ENCODE peak calls at places on chromosomes 12 and 14, in nine cellular contexts. F is cardiac fibroblast; T is activated CD4-positive, alpha-beta T cell treated with anti-CD3 and anti-CD28 coated beads, Interleukin-2, amount 50 U/mL, for 1 hour; O is HCT116; H is GM23338; S is mucosa of gallbladder; V is GM12891; G is ecto neural progenitor cell; Q is A549. W is an unnamed sample.

GRCh38 chr12:120110550-120111501 is 5.7 kb downstream of the RAB35 start:
- DNase-seq in F (no peak), T (peak), O (no peak), H (peak), S (peak), V (no peak), G (no peak), Q (no peak), W (no peak)

GRCh38 chr12:131011165-131012079 is 57.7 kb downstream of the ADGRD1 start:
- DNase-seq in F (no peak), T (no peak), O (no peak), H (no peak), S (peak), V (no peak), G (no peak), Q (no peak), W (no peak)

GRCh38 chr12:105214670-105215375 is 21.2 kb downstream of the APPL2 start:
- DNase-seq in F (peak), T (no peak), O (no peak), H (no peak), S (peak), V (no peak), G (no peak), Q (peak), W (peak)

GRCh38 chr12:115049617-115050016 is 365.6 kb upstream of the TBX3 start:
- DNase-seq in F (peak), T (no peak), O (no peak), H (no peak), S (no peak), V (no peak), G (no peak), Q (no peak), W (no peak)

GRCh38 chr12:4439736-4440135 is 5.9 kb downstream of the FGF6 start:
- DNase-seq in F (no peak), T (no peak), O (no peak), H (no peak), S (peak), V (no peak), G (peak), Q (no peak), W (no peak)

GRCh38 chr14:69064596-69064995 is 85.5 kb upstream of the ACTN1 start:
- DNase-seq in F (no peak), T (no peak), O (no peak), H (no peak), S (no peak), V (no peak), G (no peak), Q (no peak), W (no peak)

GRCh38 chr12:108214486-108214885 is 85.4 kb downstream of the WSCD2 start:
- DNase-seq in F (peak), T (peak), O (no peak), H (peak), S (peak), V (peak), G (peak), Q (no peak), W (peak)

GRCh38 chr14:57383125-57383524 is 7.3 kb upstream of the NAA30 start:
- DNase-seq in F (no peak), T (no peak), O (no peak), H (peak), S (no peak), V (no peak), G (no peak), Q (no peak), W (no peak)

GRCh38 chr14:105064721-105065143 is 498 bp downstream of the GPR132 start:
- DNase-seq in F (peak), T (peak), O (no peak), H (no peak), S (peak), V (no peak), G (peak), Q (no peak), W (no peak)

GRCh38 chr12:19846561-19846960 is 407.3 kb downstream of the AEBP2 start:
- DNase-seq in F (peak), T (no peak), O (no peak), H (no peak), S (no peak), V (no peak), G (no peak), Q (peak), W (peak)

GRCh38 chr14:68729556-68729955 is 63.3 kb downstream of the ZFP36L1 start:
- DNase-seq in F (no peak), T (no peak), O (no peak), H (no peak), S (no peak), V (no peak), G (no peak), Q (no peak), W (no peak)

GRCh38 chr14:101960225-101960624 is 4.1 kb upstream of the DYNC1H1 start:
- DNase-seq in F (peak), T (peak), O (no peak), H (peak), S (no peak), V (no peak), G (no peak), Q (no peak), W (peak)

GRCh38 chr12:65209655-65210043 is 40.3 kb downstream of the LEMD3 start:
- DNase-seq in F (peak), T (no peak), O (no peak), H (no peak), S (no peak), V (no peak), G (no peak), Q (no peak), W (no peak)

GRCh38 chr12:21526053-21526452 is at the start of gene SPX:
- DNase-seq in F (peak), T (no peak), O (no peak), H (no peak), S (no peak), V (no peak), G (no peak), Q (peak), W (no peak)

GRCh38 chr12:58922849-58923248 is 2.5 kb upstream of the LRIG3 start:
- DNase-seq in F (peak), T (no peak), O (no peak), H (no peak), S (peak), V (no peak), G (no peak), Q (peak), W (peak)

GRCh38 chr14:101186544-101186943 is 283.0 kb upstream of the RTL1 start:
- DNase-seq in F (no peak), T (no peak), O (no peak), H (no peak), S (no peak), V (no peak), G (no peak), Q (no peak), W (no peak)

GRCh38 chr12:95637010-95637409 is 85.7 kb upstream of the USP44 start:
- DNase-seq in F (no peak), T (no peak), O (no peak), H (no peak), S (no peak), V (no peak), G (no peak), Q (no peak), W (no peak)

GRCh38 chr14:78848234-78848820 is 678.2 kb downstream of the NRXN3 start:
- DNase-seq in F (peak), T (peak), O (peak), H (peak), S (no peak), V (peak), G (peak), Q (peak), W (peak)

GRCh38 chr14:73457935-73458218 is 469 bp downstream of the NUMB start:
- DNase-seq in F (no peak), T (no peak), O (no peak), H (no peak), S (no peak), V (no peak), G (no peak), Q (no peak), W (no peak)

GRCh38 chr14:54177009-54177408 is 219.8 kb upstream of the CDKN3 start:
- DNase-seq in F (no peak), T (no peak), O (no peak), H (no peak), S (no peak), V (no peak), G (no peak), Q (no peak), W (no peak)

GRCh38 chr14:74493343-74494261 is at the start of gene ISCA2:
- DNase-seq in F (peak), T (peak), O (peak), H (peak), S (peak), V (peak), G (peak), Q (peak), W (peak)

GRCh38 chr14:33524244-33524643 is 426.6 kb downstream of the EGLN3 start:
- DNase-seq in F (no peak), T (no peak), O (no peak), H (no peak), S (no peak), V (no peak), G (no peak), Q (no peak), W (no peak)

GRCh38 chr12:29427964-29428363 is 47.0 kb upstream of the ERGIC2 start:
- DNase-seq in F (peak), T (no peak), O (peak), H (peak), S (no peak), V (peak), G (no peak), Q (peak), W (no peak)

GRCh38 chr12:102116392-102116791 is 3.5 kb downstream of the NUP37 start:
- DNase-seq in F (no peak), T (no peak), O (no peak), H (no peak), S (no peak), V (no peak), G (no peak), Q (no peak), W (no peak)

GRCh38 chr12:42957136-42957535 is 367.6 kb upstream of the PRICKLE1 start:
- DNase-seq in F (peak), T (no peak), O (no peak), H (no peak), S (no peak), V (no peak), G (no peak), Q (no peak), W (no peak)

GRCh38 chr14:99684356-99684952 is 356 bp downstream of the CYP46A1 start:
- DNase-seq in F (no peak), T (no peak), O (no peak), H (no peak), S (no peak), V (no peak), G (no peak), Q (no peak), W (no peak)

GRCh38 chr12:9669534-9669933 is at the start of gene CLEC2D:
- DNase-seq in F (no peak), T (no peak), O (no peak), H (no peak), S (no peak), V (no peak), G (no peak), Q (no peak), W (no peak)

GRCh38 chr12:75446857-75447256 is 33.7 kb upstream of the GLIPR1 start:
- DNase-seq in F (peak), T (no peak), O (no peak), H (no peak), S (no peak), V (no peak), G (no peak), Q (peak), W (peak)

GRCh38 chr12:57094194-57095160 is 5.6 kb downstream of the NAB2 start:
- DNase-seq in F (peak), T (no peak), O (no peak), H (no peak), S (no peak), V (no peak), G (no peak), Q (no peak), W (no peak)

GRCh38 chr14:104887623-104888488 is 22.8 kb downstream of the CEP170B start:
- DNase-seq in F (no peak), T (no peak), O (no peak), H (no peak), S (no peak), V (no peak), G (no peak), Q (no peak), W (no peak)

GRCh38 chr12:124498178-124498869 is 69.1 kb downstream of the NCOR2 start:
- DNase-seq in F (peak), T (no peak), O (no peak), H (no peak), S (no peak), V (no peak), G (no peak), Q (no peak), W (no peak)

GRCh38 chr14:55814873-55815272 is 234.9 kb downstream of the KTN1 start:
- DNase-seq in F (peak), T (no peak), O (no peak), H (no peak), S (no peak), V (no peak), G (no peak), Q (no peak), W (no peak)

GRCh38 chr14:87152701-87153100 is 840.3 kb downstream of the GALC start:
- DNase-seq in F (no peak), T (no peak), O (no peak), H (no peak), S (no peak), V (no peak), G (no peak), Q (no peak), W (no peak)

GRCh38 chr12:26935636-26936378 is 2.0 kb downstream of the INTS13 start:
- DNase-seq in F (no peak), T (no peak), O (no peak), H (no peak), S (no peak), V (no peak), G (no peak), Q (no peak), W (no peak)

GRCh38 chr12:84843588-84844144 is 68.9 kb downstream of the SLC6A15 start:
- DNase-seq in F (no peak), T (no peak), O (no peak), H (no peak), S (no peak), V (no peak), G (no peak), Q (no peak), W (no peak)

GRCh38 chr14:95530461-95531170 is 4.2 kb upstream of the GLRX5 start:
- DNase-seq in F (no peak), T (no peak), O (no peak), H (no peak), S (no peak), V (no peak), G (no peak), Q (no peak), W (no peak)

GRCh38 chr12:132396657-132397056 is 67.3 kb upstream of the GALNT9 start:
- DNase-seq in F (no peak), T (no peak), O (no peak), H (no peak), S (no peak), V (no peak), G (no peak), Q (no peak), W (no peak)